ENCODE peak calls at places on chromosome 9, in five cellular contexts. One of them, this sample, is unnamed.

GRCh38 chr9:115117999-115118470 is at the start of gene TNC:
- DNase-seq in WTC11: peak
- DNase-seq in IMR-90: peak
- DNase-seq in A172: peak
- DNase-seq in NCI-H748 treated with DMSO at 0.1 percent for 48 hours: peak
- DNase-seq in this sample: peak

GRCh38 chr9:132754236-132754635 is 84.0 kb downstream of the GTF3C4 start:
- DNase-seq in IMR-90: no peak
- DNase-seq in NCI-H748 treated with DMSO at 0.1 percent for 48 hours: no peak
- DNase-seq in WTC11: no peak
- DNase-seq in A172: no peak
- DNase-seq in this sample: no peak

GRCh38 chr9:18604971-18605370 is 131.0 kb downstream of the ADAMTSL1 start:
- DNase-seq in NCI-H748 treated with DMSO at 0.1 percent for 48 hours: no peak
- DNase-seq in WTC11: no peak
- DNase-seq in IMR-90: no peak
- DNase-seq in A172: no peak
- DNase-seq in this sample: no peak

GRCh38 chr9:30773427-30773826 is 1611.0 kb upstream of the ACO1 start:
- DNase-seq in NCI-H748 treated with DMSO at 0.1 percent for 48 hours: no peak
- DNase-seq in WTC11: no peak
- DNase-seq in A172: no peak
- DNase-seq in IMR-90: no peak
- DNase-seq in this sample: no peak

GRCh38 chr9:135087489-135087791 is at the start of gene OLFM1:
- DNase-seq in WTC11: peak
- DNase-seq in NCI-H748 treated with DMSO at 0.1 percent for 48 hours: peak
- DNase-seq in A172: peak
- DNase-seq in IMR-90: peak
- DNase-seq in this sample: peak

GRCh38 chr9:76655121-76655531 is 109.1 kb upstream of the PCA3 start:
- DNase-seq in NCI-H748 treated with DMSO at 0.1 percent for 48 hours: no peak
- DNase-seq in WTC11: no peak
- DNase-seq in IMR-90: no peak
- DNase-seq in A172: peak
- DNase-seq in this sample: no peak

GRCh38 chr9:89254773-89255125 is 56.2 kb upstream of the CKS2 start:
- DNase-seq in WTC11: no peak
- DNase-seq in NCI-H748 treated with DMSO at 0.1 percent for 48 hours: no peak
- DNase-seq in IMR-90: no peak
- DNase-seq in A172: no peak
- DNase-seq in this sample: no peak

GRCh38 chr9:105007143-105007542 is 79.2 kb upstream of the ABCA1 start:
- DNase-seq in NCI-H748 treated with DMSO at 0.1 percent for 48 hours: no peak
- DNase-seq in WTC11: no peak
- DNase-seq in A172: peak
- DNase-seq in IMR-90: peak
- DNase-seq in this sample: peak

GRCh38 chr9:128371622-128372117 is 496 bp downstream of the URM1 start:
- DNase-seq in NCI-H748 treated with DMSO at 0.1 percent for 48 hours: no peak
- DNase-seq in A172: no peak
- DNase-seq in IMR-90: no peak
- DNase-seq in WTC11: no peak
- DNase-seq in this sample: no peak

GRCh38 chr9:132545578-132545977 is 36.8 kb upstream of the BARHL1 start:
- DNase-seq in WTC11: no peak
- DNase-seq in NCI-H748 treated with DMSO at 0.1 percent for 48 hours: no peak
- DNase-seq in IMR-90: no peak
- DNase-seq in A172: no peak
- DNase-seq in this sample: no peak

GRCh38 chr9:125137200-125137599 is 6.1 kb downstream of the SCAI start:
- DNase-seq in IMR-90: peak
- DNase-seq in A172: no peak
- DNase-seq in WTC11: no peak
- DNase-seq in NCI-H748 treated with DMSO at 0.1 percent for 48 hours: no peak
- DNase-seq in this sample: no peak

GRCh38 chr9:15717290-15717689 is 164.4 kb downstream of the CCDC171 start:
- DNase-seq in WTC11: no peak
- DNase-seq in A172: no peak
- DNase-seq in NCI-H748 treated with DMSO at 0.1 percent for 48 hours: no peak
- DNase-seq in IMR-90: no peak
- DNase-seq in this sample: no peak

GRCh38 chr9:126861707-126862460 is 1.4 kb downstream of the ZBTB34 start:
- DNase-seq in IMR-90: peak
- DNase-seq in A172: no peak
- DNase-seq in NCI-H748 treated with DMSO at 0.1 percent for 48 hours: no peak
- DNase-seq in WTC11: no peak
- DNase-seq in this sample: no peak

GRCh38 chr9:121972501-121972981 is 120.6 kb downstream of the TTLL11 start:
- DNase-seq in IMR-90: peak
- DNase-seq in A172: peak
- DNase-seq in WTC11: no peak
- DNase-seq in NCI-H748 treated with DMSO at 0.1 percent for 48 hours: no peak
- DNase-seq in this sample: peak

GRCh38 chr9:131008086-131008485 is 888 bp upstream of the LAMC3 start:
- DNase-seq in WTC11: no peak
- DNase-seq in A172: no peak
- DNase-seq in NCI-H748 treated with DMSO at 0.1 percent for 48 hours: no peak
- DNase-seq in IMR-90: no peak
- DNase-seq in this sample: no peak

GRCh38 chr9:135037521-135038250 is 49.8 kb upstream of the OLFM1 start:
- DNase-seq in IMR-90: no peak
- DNase-seq in NCI-H748 treated with DMSO at 0.1 percent for 48 hours: no peak
- DNase-seq in WTC11: no peak
- DNase-seq in A172: no peak
- DNase-seq in this sample: no peak

GRCh38 chr9:82445556-82445955 is 457.0 kb downstream of the SPATA31D1 start:
- DNase-seq in WTC11: no peak
- DNase-seq in A172: no peak
- DNase-seq in NCI-H748 treated with DMSO at 0.1 percent for 48 hours: no peak
- DNase-seq in IMR-90: no peak
- DNase-seq in this sample: no peak

GRCh38 chr9:120761011-120761410 is 32.2 kb downstream of the FBXW2 start:
- DNase-seq in NCI-H748 treated with DMSO at 0.1 percent for 48 hours: no peak
- DNase-seq in IMR-90: no peak
- DNase-seq in A172: no peak
- DNase-seq in WTC11: no peak
- DNase-seq in this sample: no peak

GRCh38 chr9:121780641-121781040 is 129.2 kb downstream of the DAB2IP start:
- DNase-seq in IMR-90: no peak
- DNase-seq in WTC11: no peak
- DNase-seq in A172: no peak
- DNase-seq in NCI-H748 treated with DMSO at 0.1 percent for 48 hours: no peak
- DNase-seq in this sample: no peak

GRCh38 chr9:95065224-95065623 is 252.3 kb downstream of the FANCC start:
- DNase-seq in WTC11: no peak
- DNase-seq in IMR-90: no peak
- DNase-seq in A172: no peak
- DNase-seq in NCI-H748 treated with DMSO at 0.1 percent for 48 hours: no peak
- DNase-seq in this sample: no peak

GRCh38 chr9:30711591-30711990 is 1672.9 kb upstream of the ACO1 start:
- DNase-seq in IMR-90: no peak
- DNase-seq in WTC11: no peak
- DNase-seq in A172: no peak
- DNase-seq in NCI-H748 treated with DMSO at 0.1 percent for 48 hours: no peak
- DNase-seq in this sample: no peak

GRCh38 chr9:126558051-126558665 is 55.6 kb upstream of the LMX1B start:
- DNase-seq in WTC11: peak
- DNase-seq in IMR-90: peak
- DNase-seq in NCI-H748 treated with DMSO at 0.1 percent for 48 hours: peak
- DNase-seq in A172: peak
- DNase-seq in this sample: peak

GRCh38 chr9:91805031-91805430 is 145.0 kb downstream of the ROR2 start:
- DNase-seq in A172: no peak
- DNase-seq in NCI-H748 treated with DMSO at 0.1 percent for 48 hours: no peak
- DNase-seq in WTC11: no peak
- DNase-seq in IMR-90: no peak
- DNase-seq in this sample: no peak

This sample was measured in kidney glomerular epithelial cell.